ENCODE peak calls at places on chromosomes 13 and 19, in eight cellular contexts. One of them, this sample, is unnamed.

GRCh38 chr19:54552913-54553310 is 20.7 kb upstream of the LILRA2 start:
- DNase-seq in thoracic aorta: no peak
- DNase-seq in psoas muscle: no peak
- DNase-seq in cardiac fibroblast: no peak
- DNase-seq in kidney epithelial cell: no peak
- DNase-seq in brain microvascular endothelial cell: no peak
- DNase-seq in Peyer's patch: no peak
- DNase-seq in fibroblast of pulmonary artery: no peak
- DNase-seq in this sample: no peak

GRCh38 chr13:90884066-90884465 is 463.4 kb upstream of the MIR17HG start:
- DNase-seq in psoas muscle: no peak
- DNase-seq in kidney epithelial cell: no peak
- DNase-seq in cardiac fibroblast: no peak
- DNase-seq in Peyer's patch: no peak
- DNase-seq in thoracic aorta: no peak
- DNase-seq in fibroblast of pulmonary artery: no peak
- DNase-seq in brain microvascular endothelial cell: no peak
- DNase-seq in this sample: no peak

GRCh38 chr19:42505066-42505465 is 23.2 kb downstream of the CEACAM1 start:
- DNase-seq in brain microvascular endothelial cell: no peak
- DNase-seq in cardiac fibroblast: no peak
- DNase-seq in thoracic aorta: no peak
- DNase-seq in fibroblast of pulmonary artery: no peak
- DNase-seq in psoas muscle: no peak
- DNase-seq in kidney epithelial cell: no peak
- DNase-seq in Peyer's patch: no peak
- DNase-seq in this sample: no peak

GRCh38 chr19:1110809-1111640 is 7.2 kb downstream of the GPX4 start:
- DNase-seq in Peyer's patch: no peak
- DNase-seq in kidney epithelial cell: no peak
- DNase-seq in brain microvascular endothelial cell: no peak
- DNase-seq in cardiac fibroblast: no peak
- DNase-seq in thoracic aorta: no peak
- DNase-seq in fibroblast of pulmonary artery: no peak
- DNase-seq in psoas muscle: no peak
- DNase-seq in this sample: no peak

GRCh38 chr13:52010890-52011689 is at the start of gene ATP7B:
- DNase-seq in brain microvascular endothelial cell: no peak
- DNase-seq in kidney epithelial cell: no peak
- DNase-seq in Peyer's patch: no peak
- DNase-seq in fibroblast of pulmonary artery: no peak
- DNase-seq in psoas muscle: peak
- DNase-seq in cardiac fibroblast: no peak
- DNase-seq in thoracic aorta: no peak
- DNase-seq in this sample: peak

GRCh38 chr19:55563261-55563690 is 17.4 kb downstream of the ZNF579 start:
- DNase-seq in psoas muscle: peak
- DNase-seq in brain microvascular endothelial cell: no peak
- DNase-seq in kidney epithelial cell: no peak
- DNase-seq in thoracic aorta: no peak
- DNase-seq in cardiac fibroblast: peak
- DNase-seq in Peyer's patch: no peak
- DNase-seq in fibroblast of pulmonary artery: peak
- DNase-seq in this sample: no peak

GRCh38 chr19:2458054-2458453 is 1.3 kb upstream of the LMNB2 start:
- DNase-seq in psoas muscle: no peak
- DNase-seq in cardiac fibroblast: no peak
- DNase-seq in kidney epithelial cell: no peak
- DNase-seq in brain microvascular endothelial cell: no peak
- DNase-seq in Peyer's patch: no peak
- DNase-seq in fibroblast of pulmonary artery: no peak
- DNase-seq in thoracic aorta: no peak
- DNase-seq in this sample: no peak

GRCh38 chr13:46475586-46475991 is 77.4 kb upstream of the LRCH1 start:
- DNase-seq in brain microvascular endothelial cell: peak
- DNase-seq in thoracic aorta: no peak
- DNase-seq in cardiac fibroblast: peak
- DNase-seq in Peyer's patch: no peak
- DNase-seq in psoas muscle: no peak
- DNase-seq in fibroblast of pulmonary artery: peak
- DNase-seq in kidney epithelial cell: no peak
- DNase-seq in this sample: no peak

GRCh38 chr19:55265173-55265572 is 6.4 kb upstream of the PPP6R1 start:
- DNase-seq in kidney epithelial cell: no peak
- DNase-seq in brain microvascular endothelial cell: no peak
- DNase-seq in thoracic aorta: no peak
- DNase-seq in cardiac fibroblast: no peak
- DNase-seq in Peyer's patch: no peak
- DNase-seq in psoas muscle: no peak
- DNase-seq in fibroblast of pulmonary artery: no peak
- DNase-seq in this sample: no peak

GRCh38 chr19:1684573-1684912 is 32.1 kb upstream of the TCF3 start:
- DNase-seq in Peyer's patch: no peak
- DNase-seq in fibroblast of pulmonary artery: no peak
- DNase-seq in kidney epithelial cell: no peak
- DNase-seq in psoas muscle: no peak
- DNase-seq in brain microvascular endothelial cell: no peak
- DNase-seq in thoracic aorta: no peak
- DNase-seq in cardiac fibroblast: no peak
- DNase-seq in this sample: no peak

GRCh38 chr19:46828484-46828883 is 22.2 kb downstream of the AP2S1 start:
- DNase-seq in kidney epithelial cell: no peak
- DNase-seq in cardiac fibroblast: no peak
- DNase-seq in brain microvascular endothelial cell: no peak
- DNase-seq in fibroblast of pulmonary artery: no peak
- DNase-seq in psoas muscle: no peak
- DNase-seq in Peyer's patch: no peak
- DNase-seq in thoracic aorta: no peak
- DNase-seq in this sample: no peak

GRCh38 chr13:46668302-46668720 is 115.3 kb downstream of the LRCH1 start:
- DNase-seq in fibroblast of pulmonary artery: peak
- DNase-seq in brain microvascular endothelial cell: peak
- DNase-seq in psoas muscle: no peak
- DNase-seq in Peyer's patch: no peak
- DNase-seq in thoracic aorta: no peak
- DNase-seq in kidney epithelial cell: no peak
- DNase-seq in cardiac fibroblast: peak
- DNase-seq in this sample: peak

GRCh38 chr19:5343848-5344247 is 3.2 kb upstream of the PTPRS start:
- DNase-seq in cardiac fibroblast: peak
- DNase-seq in psoas muscle: peak
- DNase-seq in brain microvascular endothelial cell: no peak
- DNase-seq in Peyer's patch: no peak
- DNase-seq in fibroblast of pulmonary artery: peak
- DNase-seq in thoracic aorta: no peak
- DNase-seq in kidney epithelial cell: no peak
- DNase-seq in this sample: no peak

GRCh38 chr19:27746691-27747380 is 1466.1 kb downstream of the UQCRFS1 start:
- DNase-seq in Peyer's patch: peak
- DNase-seq in psoas muscle: peak
- DNase-seq in cardiac fibroblast: peak
- DNase-seq in fibroblast of pulmonary artery: peak
- DNase-seq in brain microvascular endothelial cell: peak
- DNase-seq in thoracic aorta: no peak
- DNase-seq in kidney epithelial cell: no peak
- DNase-seq in this sample: peak

GRCh38 chr13:99310382-99311031 is 3.3 kb upstream of the GPR183 start:
- DNase-seq in fibroblast of pulmonary artery: peak
- DNase-seq in Peyer's patch: no peak
- DNase-seq in kidney epithelial cell: no peak
- DNase-seq in psoas muscle: no peak
- DNase-seq in brain microvascular endothelial cell: peak
- DNase-seq in thoracic aorta: no peak
- DNase-seq in cardiac fibroblast: peak
- DNase-seq in this sample: peak

GRCh38 chr19:18941628-18942354 is 774 bp upstream of the HOMER3 start:
- DNase-seq in kidney epithelial cell: no peak
- DNase-seq in thoracic aorta: no peak
- DNase-seq in fibroblast of pulmonary artery: no peak
- DNase-seq in brain microvascular endothelial cell: no peak
- DNase-seq in psoas muscle: no peak
- DNase-seq in cardiac fibroblast: no peak
- DNase-seq in Peyer's patch: no peak
- DNase-seq in this sample: no peak

GRCh38 chr13:41900918-41901317 is 60.0 kb downstream of the VWA8 start:
- DNase-seq in Peyer's patch: no peak
- DNase-seq in cardiac fibroblast: no peak
- DNase-seq in brain microvascular endothelial cell: no peak
- DNase-seq in kidney epithelial cell: no peak
- DNase-seq in fibroblast of pulmonary artery: no peak
- DNase-seq in thoracic aorta: no peak
- DNase-seq in psoas muscle: no peak
- DNase-seq in this sample: no peak

GRCh38 chr13:31909889-31910551 is 121.6 kb upstream of the FRY start:
- DNase-seq in psoas muscle: no peak
- DNase-seq in fibroblast of pulmonary artery: peak
- DNase-seq in kidney epithelial cell: peak
- DNase-seq in brain microvascular endothelial cell: peak
- DNase-seq in Peyer's patch: no peak
- DNase-seq in cardiac fibroblast: peak
- DNase-seq in thoracic aorta: no peak
- DNase-seq in this sample: peak

DNA sequence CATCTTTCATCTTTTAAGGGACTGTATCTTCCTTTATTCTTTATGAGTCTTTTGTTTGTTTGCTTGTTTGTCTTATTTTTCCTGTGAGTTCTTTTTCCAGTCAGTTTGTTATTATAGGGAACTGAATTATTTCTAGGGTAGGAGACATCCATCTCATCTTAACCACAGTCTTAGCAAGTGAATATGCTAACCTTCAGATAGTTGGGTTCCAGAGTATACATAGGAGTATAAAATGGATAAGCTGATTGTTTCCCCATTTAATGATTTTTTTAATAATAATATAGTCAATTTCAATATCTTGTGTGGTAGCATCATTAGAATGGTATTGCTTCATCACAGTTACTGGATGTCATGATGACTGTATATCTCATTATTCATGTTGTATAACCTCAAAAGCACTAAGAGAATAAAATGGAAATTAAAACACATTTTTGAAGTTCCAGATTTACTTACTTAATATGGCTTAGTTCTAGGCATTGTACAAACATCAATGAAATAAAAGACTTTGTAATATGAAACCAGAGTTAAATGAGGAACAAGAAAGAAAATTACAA is 33.0 kb downstream of the GPC6 start:
- DNase-seq in kidney epithelial cell: no peak
- DNase-seq in psoas muscle: no peak
- DNase-seq in Peyer's patch: no peak
- DNase-seq in fibroblast of pulmonary artery: no peak
- DNase-seq in thoracic aorta: no peak
- DNase-seq in brain microvascular endothelial cell: no peak
- DNase-seq in cardiac fibroblast: no peak
- DNase-seq in this sample: no peak
- H3K4me3 ChIP-seq in kidney epithelial cell: no peak
- H3K4me3 ChIP-seq in psoas muscle: no peak
- H3K4me3 ChIP-seq in Peyer's patch: no peak
- H3K4me3 ChIP-seq in fibroblast of pulmonary artery: no peak
- H3K4me3 ChIP-seq in thoracic aorta: no peak
- H3K4me3 ChIP-seq in brain microvascular endothelial cell: no peak
- H3K4me3 ChIP-seq in cardiac fibroblast: no peak
- H3K4me3 ChIP-seq in this sample: no peak

GRCh38 chr13:27199691-27200090 is 28.1 kb upstream of the USP12 start:
- DNase-seq in fibroblast of pulmonary artery: no peak
- DNase-seq in kidney epithelial cell: no peak
- DNase-seq in thoracic aorta: no peak
- DNase-seq in Peyer's patch: no peak
- DNase-seq in psoas muscle: no peak
- DNase-seq in cardiac fibroblast: no peak
- DNase-seq in brain microvascular endothelial cell: no peak
- DNase-seq in this sample: no peak

GRCh38 chr13:27200413-27201066 is 28.9 kb upstream of the USP12 start:
- DNase-seq in cardiac fibroblast: no peak
- DNase-seq in brain microvascular endothelial cell: no peak
- DNase-seq in kidney epithelial cell: no peak
- DNase-seq in fibroblast of pulmonary artery: no peak
- DNase-seq in Peyer's patch: no peak
- DNase-seq in thoracic aorta: no peak
- DNase-seq in psoas muscle: no peak
- DNase-seq in this sample: no peak

GRCh38 chr13:27203186-27203585 is 31.6 kb upstream of the USP12 start:
- DNase-seq in brain microvascular endothelial cell: no peak
- DNase-seq in Peyer's patch: no peak
- DNase-seq in thoracic aorta: no peak
- DNase-seq in psoas muscle: no peak
- DNase-seq in kidney epithelial cell: no peak
- DNase-seq in cardiac fibroblast: no peak
- DNase-seq in fibroblast of pulmonary artery: no peak
- DNase-seq in this sample: no peak

GRCh38 chr13:27201661-27202060 is 30.1 kb upstream of the USP12 start:
- DNase-seq in cardiac fibroblast: no peak
- DNase-seq in Peyer's patch: no peak
- DNase-seq in fibroblast of pulmonary artery: no peak
- DNase-seq in psoas muscle: no peak
- DNase-seq in kidney epithelial cell: peak
- DNase-seq in thoracic aorta: no peak
- DNase-seq in brain microvascular endothelial cell: no peak
- DNase-seq in this sample: no peak

GRCh38 chr13:27203854-27204253 is 32.2 kb upstream of the USP12 start:
- DNase-seq in thoracic aorta: no peak
- DNase-seq in cardiac fibroblast: peak
- DNase-seq in brain microvascular endothelial cell: no peak
- DNase-seq in fibroblast of pulmonary artery: peak
- DNase-seq in Peyer's patch: no peak
- DNase-seq in psoas muscle: no peak
- DNase-seq in kidney epithelial cell: no peak
- DNase-seq in this sample: peak
- TF ChIP-seq CTCF in thoracic aorta: no peak
- TF ChIP-seq CTCF in cardiac fibroblast: peak
- TF ChIP-seq CTCF in brain microvascular endothelial cell: peak
- TF ChIP-seq CTCF in fibroblast of pulmonary artery: peak
- TF ChIP-seq CTCF in Peyer's patch: no peak
- TF ChIP-seq CTCF in psoas muscle: no peak
- TF ChIP-seq CTCF in kidney epithelial cell: peak
- TF ChIP-seq CTCF in this sample: no peak

GRCh38 chr19:37932985-37933953 is 26.3 kb downstream of the SIPA1L3 start:
- DNase-seq in thoracic aorta: no peak
- DNase-seq in fibroblast of pulmonary artery: peak
- DNase-seq in Peyer's patch: peak
- DNase-seq in cardiac fibroblast: peak
- DNase-seq in brain microvascular endothelial cell: no peak
- DNase-seq in psoas muscle: peak
- DNase-seq in kidney epithelial cell: peak
- DNase-seq in this sample: peak
- H3K4me3 ChIP-seq in thoracic aorta: no peak
- H3K4me3 ChIP-seq in fibroblast of pulmonary artery: no peak
- H3K4me3 ChIP-seq in Peyer's patch: peak
- H3K4me3 ChIP-seq in cardiac fibroblast: no peak
- H3K4me3 ChIP-seq in brain microvascular endothelial cell: no peak
- H3K4me3 ChIP-seq in psoas muscle: no peak
- H3K4me3 ChIP-seq in kidney epithelial cell: peak
- H3K4me3 ChIP-seq in this sample: peak

DNA sequence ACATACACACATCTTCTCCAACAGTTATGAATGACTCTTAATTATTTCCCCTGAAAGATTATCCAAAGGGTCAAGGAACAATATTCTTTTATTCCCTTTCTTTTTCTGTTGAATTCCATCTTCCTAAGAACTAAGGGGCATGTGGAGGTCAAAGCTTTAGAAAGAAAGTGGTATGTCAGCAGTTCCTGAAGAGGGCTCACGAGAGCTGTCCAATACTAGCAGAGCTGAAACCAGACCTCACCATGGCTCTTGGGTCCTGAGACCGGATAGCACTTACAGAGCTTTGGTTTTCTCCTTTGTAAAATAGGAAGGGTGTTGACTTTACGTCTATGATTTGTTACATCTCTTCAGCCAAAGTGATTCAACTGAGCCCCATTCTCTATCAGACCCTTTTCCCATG is 109.8 kb upstream of the FREM2 start:
- DNase-seq in psoas muscle: no peak
- DNase-seq in cardiac fibroblast: peak
- DNase-seq in thoracic aorta: no peak
- DNase-seq in brain microvascular endothelial cell: peak
- DNase-seq in Peyer's patch: no peak
- DNase-seq in kidney epithelial cell: no peak
- DNase-seq in fibroblast of pulmonary artery: peak
- DNase-seq in this sample: peak
- TF ChIP-seq CTCF in psoas muscle: no peak
- TF ChIP-seq CTCF in cardiac fibroblast: no peak
- TF ChIP-seq CTCF in thoracic aorta: no peak
- TF ChIP-seq CTCF in brain microvascular endothelial cell: no peak
- TF ChIP-seq CTCF in Peyer's patch: no peak
- TF ChIP-seq CTCF in kidney epithelial cell: no peak
- TF ChIP-seq CTCF in fibroblast of pulmonary artery: peak
- TF ChIP-seq CTCF in this sample: peak

This sample was measured in GM12865.